ENCODE peak calls at places on chromosomes 11 and 22, in six cellular contexts. One of them, this sample, is unnamed.

GRCh38 chr22:45007247-45007945 is 2.4 kb downstream of the PHF21B start:
- DNase-seq in stomach: no peak
- DNase-seq in smooth muscle cell of the brain vasculature: no peak
- DNase-seq in T-helper 1 cell: no peak
- DNase-seq in CD4-positive, alpha-beta T cell: no peak
- DNase-seq in non-pigmented ciliary epithelial cell: no peak
- DNase-seq in this sample: no peak

GRCh38 chr22:44330727-44331660 is 18.2 kb upstream of the SHISAL1 start:
- DNase-seq in stomach: no peak
- DNase-seq in non-pigmented ciliary epithelial cell: no peak
- DNase-seq in smooth muscle cell of the brain vasculature: no peak
- DNase-seq in CD4-positive, alpha-beta T cell: no peak
- DNase-seq in T-helper 1 cell: no peak
- DNase-seq in this sample: no peak

GRCh38 chr22:30422481-30423295 is 2.9 kb upstream of the MTFP1 start:
- DNase-seq in non-pigmented ciliary epithelial cell: peak
- DNase-seq in T-helper 1 cell: no peak
- DNase-seq in smooth muscle cell of the brain vasculature: peak
- DNase-seq in stomach: peak
- DNase-seq in CD4-positive, alpha-beta T cell: no peak
- DNase-seq in this sample: peak

GRCh38 chr11:94895971-94896370 is 77.4 kb downstream of the CWC15 start:
- DNase-seq in stomach: no peak
- DNase-seq in T-helper 1 cell: no peak
- DNase-seq in non-pigmented ciliary epithelial cell: no peak
- DNase-seq in CD4-positive, alpha-beta T cell: no peak
- DNase-seq in smooth muscle cell of the brain vasculature: no peak
- DNase-seq in this sample: no peak

GRCh38 chr11:46300270-46300669 is 22.8 kb downstream of the CREB3L1 start:
- DNase-seq in stomach: no peak
- DNase-seq in smooth muscle cell of the brain vasculature: no peak
- DNase-seq in T-helper 1 cell: no peak
- DNase-seq in non-pigmented ciliary epithelial cell: no peak
- DNase-seq in CD4-positive, alpha-beta T cell: no peak
- DNase-seq in this sample: no peak

GRCh38 chr11:8327761-8328192 is 64.1 kb upstream of the LMO1 start:
- DNase-seq in smooth muscle cell of the brain vasculature: no peak
- DNase-seq in non-pigmented ciliary epithelial cell: no peak
- DNase-seq in T-helper 1 cell: no peak
- DNase-seq in CD4-positive, alpha-beta T cell: no peak
- DNase-seq in stomach: no peak
- DNase-seq in this sample: no peak

GRCh38 chr11:1119282-1120146 is 38.2 kb upstream of the MUC5AC start:
- DNase-seq in stomach: peak
- DNase-seq in T-helper 1 cell: no peak
- DNase-seq in CD4-positive, alpha-beta T cell: no peak
- DNase-seq in non-pigmented ciliary epithelial cell: no peak
- DNase-seq in smooth muscle cell of the brain vasculature: no peak
- DNase-seq in this sample: no peak

GRCh38 chr11:64001552-64002427 is 15.6 kb downstream of the OTUB1 start:
- DNase-seq in CD4-positive, alpha-beta T cell: no peak
- DNase-seq in stomach: no peak
- DNase-seq in smooth muscle cell of the brain vasculature: no peak
- DNase-seq in T-helper 1 cell: no peak
- DNase-seq in non-pigmented ciliary epithelial cell: no peak
- DNase-seq in this sample: no peak

GRCh38 chr11:100715163-100715792 is 28.2 kb downstream of the ARHGAP42 start:
- DNase-seq in CD4-positive, alpha-beta T cell: no peak
- DNase-seq in T-helper 1 cell: no peak
- DNase-seq in non-pigmented ciliary epithelial cell: no peak
- DNase-seq in smooth muscle cell of the brain vasculature: no peak
- DNase-seq in stomach: no peak
- DNase-seq in this sample: no peak

GRCh38 chr22:24465566-24465965 is 29.6 kb upstream of the UPB1 start:
- DNase-seq in smooth muscle cell of the brain vasculature: no peak
- DNase-seq in CD4-positive, alpha-beta T cell: no peak
- DNase-seq in non-pigmented ciliary epithelial cell: peak
- DNase-seq in T-helper 1 cell: no peak
- DNase-seq in stomach: no peak
- DNase-seq in this sample: no peak

GRCh38 chr11:28353991-28354390 is 245.8 kb downstream of the METTL15 start:
- DNase-seq in non-pigmented ciliary epithelial cell: no peak
- DNase-seq in stomach: no peak
- DNase-seq in T-helper 1 cell: no peak
- DNase-seq in smooth muscle cell of the brain vasculature: no peak
- DNase-seq in CD4-positive, alpha-beta T cell: no peak
- DNase-seq in this sample: no peak

GRCh38 chr11:3169235-3169951 is 4.3 kb upstream of the OSBPL5 start:
- DNase-seq in stomach: peak
- DNase-seq in CD4-positive, alpha-beta T cell: no peak
- DNase-seq in non-pigmented ciliary epithelial cell: no peak
- DNase-seq in smooth muscle cell of the brain vasculature: no peak
- DNase-seq in T-helper 1 cell: no peak
- DNase-seq in this sample: peak

GRCh38 chr11:94786264-94787126 is 18.3 kb downstream of the AMOTL1 start:
- DNase-seq in T-helper 1 cell: no peak
- DNase-seq in stomach: no peak
- DNase-seq in non-pigmented ciliary epithelial cell: no peak
- DNase-seq in CD4-positive, alpha-beta T cell: no peak
- DNase-seq in smooth muscle cell of the brain vasculature: no peak
- DNase-seq in this sample: no peak

GRCh38 chr11:17366491-17366890 is 14.9 kb downstream of the NCR3LG1 start:
- DNase-seq in T-helper 1 cell: no peak
- DNase-seq in stomach: no peak
- DNase-seq in non-pigmented ciliary epithelial cell: no peak
- DNase-seq in CD4-positive, alpha-beta T cell: no peak
- DNase-seq in smooth muscle cell of the brain vasculature: no peak
- DNase-seq in this sample: no peak

GRCh38 chr22:24803064-24803542 is 2.9 kb upstream of the SGSM1 start:
- DNase-seq in stomach: peak
- DNase-seq in smooth muscle cell of the brain vasculature: peak
- DNase-seq in non-pigmented ciliary epithelial cell: no peak
- DNase-seq in T-helper 1 cell: peak
- DNase-seq in CD4-positive, alpha-beta T cell: peak
- DNase-seq in this sample: no peak